ENCODE peak calls at places on chromosomes 4 and X, in six cellular contexts. One of them, this sample, is unnamed.

GRCh38 chrX:44308869-44309268 is 34.6 kb downstream of the EFHC2 start:
- DNase-seq in hepatocyte: no peak
- DNase-seq in SK-N-SH: no peak
- DNase-seq in GM23248: no peak
- DNase-seq in neural progenitor cell: no peak
- DNase-seq in PC-3: no peak
- DNase-seq in this sample: no peak

GRCh38 chrX:19886888-19887531 is 390 bp downstream of the SH3KBP1 start:
- DNase-seq in hepatocyte: no peak
- DNase-seq in neural progenitor cell: peak; percentile 42
- DNase-seq in SK-N-SH: peak; percentile 67
- DNase-seq in PC-3: peak; percentile 5
- DNase-seq in GM23248: peak; percentile 60
- DNase-seq in this sample: no peak

GRCh38 chr4:7217453-7218310 is 25.3 kb downstream of the SORCS2 start:
- DNase-seq in PC-3: peak; percentile 91
- DNase-seq in SK-N-SH: no peak
- DNase-seq in GM23248: peak; percentile 25
- DNase-seq in hepatocyte: peak; percentile 31
- DNase-seq in neural progenitor cell: peak; percentile 35
- DNase-seq in this sample: no peak

GRCh38 chr4:26201119-26201518 is 119.7 kb upstream of the RBPJ start:
- DNase-seq in SK-N-SH: no peak
- DNase-seq in PC-3: no peak
- DNase-seq in neural progenitor cell: no peak
- DNase-seq in hepatocyte: no peak
- DNase-seq in GM23248: peak; percentile 74
- DNase-seq in this sample: no peak

GRCh38 chr4:74190919-74191397 is 33.0 kb downstream of the MTHFD2L start:
- DNase-seq in hepatocyte: no peak
- DNase-seq in SK-N-SH: no peak
- DNase-seq in PC-3: peak; percentile 42
- DNase-seq in neural progenitor cell: no peak
- DNase-seq in GM23248: no peak
- DNase-seq in this sample: no peak

GRCh38 chr4:150457802-150458201 is 124.1 kb upstream of the MAB21L2 start:
- DNase-seq in hepatocyte: no peak
- DNase-seq in GM23248: no peak
- DNase-seq in PC-3: peak; percentile 9
- DNase-seq in SK-N-SH: no peak
- DNase-seq in neural progenitor cell: no peak
- DNase-seq in this sample: no peak

GRCh38 chrX:2474280-2474962 is 26.4 kb downstream of the DHRSX start:
- DNase-seq in PC-3: no peak
- DNase-seq in GM23248: no peak
- DNase-seq in SK-N-SH: no peak
- DNase-seq in hepatocyte: no peak
- DNase-seq in neural progenitor cell: peak; percentile 43
- DNase-seq in this sample: no peak

GRCh38 chr4:121072836-121073362 is 564 bp upstream of the NDNF start:
- DNase-seq in PC-3: no peak
- DNase-seq in SK-N-SH: peak; percentile 25
- DNase-seq in neural progenitor cell: peak; percentile 66
- DNase-seq in hepatocyte: peak; percentile 34
- DNase-seq in GM23248: peak; percentile 35
- DNase-seq in this sample: no peak

GRCh38 chrX:110173192-110174175 is 144.4 kb downstream of the AMMECR1 start:
- DNase-seq in hepatocyte: no peak
- DNase-seq in PC-3: peak; percentile 86
- DNase-seq in GM23248: peak; percentile 33
- DNase-seq in neural progenitor cell: no peak
- DNase-seq in SK-N-SH: no peak
- DNase-seq in this sample: no peak

GRCh38 chrX:136781180-136781797 is 557 bp upstream of the ARHGEF6 start:
- DNase-seq in SK-N-SH: no peak
- DNase-seq in GM23248: peak; percentile 74
- DNase-seq in hepatocyte: no peak
- DNase-seq in PC-3: peak; percentile 79
- DNase-seq in neural progenitor cell: no peak
- DNase-seq in this sample: peak; percentile 25

GRCh38 chrX:152405561-152405960 is 45.6 kb downstream of the GABRA3 start:
- DNase-seq in GM23248: no peak
- DNase-seq in neural progenitor cell: no peak
- DNase-seq in PC-3: no peak
- DNase-seq in SK-N-SH: no peak
- DNase-seq in hepatocyte: no peak
- DNase-seq in this sample: no peak

GRCh38 chrX:84165716-84166115 is 22.3 kb downstream of the RPS6KA6 start:
- DNase-seq in SK-N-SH: no peak
- DNase-seq in GM23248: peak; percentile 24
- DNase-seq in PC-3: no peak
- DNase-seq in neural progenitor cell: no peak
- DNase-seq in hepatocyte: no peak
- DNase-seq in this sample: no peak

GRCh38 chr4:6449746-6450369 is 22.6 kb downstream of the PPP2R2C start:
- DNase-seq in hepatocyte: no peak
- DNase-seq in PC-3: no peak
- DNase-seq in GM23248: no peak
- DNase-seq in SK-N-SH: no peak
- DNase-seq in neural progenitor cell: no peak
- DNase-seq in this sample: no peak

GRCh38 chrX:25049347-25049746 is 33.6 kb upstream of the ARX start:
- DNase-seq in SK-N-SH: no peak
- DNase-seq in neural progenitor cell: no peak
- DNase-seq in PC-3: no peak
- DNase-seq in hepatocyte: peak; percentile 18
- DNase-seq in GM23248: no peak
- DNase-seq in this sample: no peak

GRCh38 chr4:153620352-153620751 is 63.7 kb upstream of the TLR2 start:
- DNase-seq in hepatocyte: no peak
- DNase-seq in GM23248: no peak
- DNase-seq in PC-3: no peak
- DNase-seq in neural progenitor cell: no peak
- DNase-seq in SK-N-SH: no peak
- DNase-seq in this sample: no peak

GRCh38 chr4:112083587-112084347 is 61.5 kb upstream of the FAM241A start:
- DNase-seq in GM23248: peak; percentile 40
- DNase-seq in neural progenitor cell: no peak
- DNase-seq in SK-N-SH: no peak
- DNase-seq in hepatocyte: no peak
- DNase-seq in PC-3: peak; percentile 71
- DNase-seq in this sample: no peak

GRCh38 chrX:101685923-101686322 is 26.3 kb upstream of the ARMCX2 start:
- DNase-seq in GM23248: no peak
- DNase-seq in hepatocyte: no peak
- DNase-seq in PC-3: no peak
- DNase-seq in SK-N-SH: no peak
- DNase-seq in neural progenitor cell: peak; percentile 55
- DNase-seq in this sample: no peak

GRCh38 chrX:132216806-132217202 is 2.4 kb downstream of the RAP2C start:
- DNase-seq in PC-3: peak; percentile 27
- DNase-seq in hepatocyte: peak; percentile 17
- DNase-seq in SK-N-SH: no peak
- DNase-seq in neural progenitor cell: peak; percentile 20
- DNase-seq in GM23248: peak; percentile 61
- DNase-seq in this sample: no peak

GRCh38 chr4:19063662-19064061 is 1042.1 kb upstream of the LCORL start:
- DNase-seq in neural progenitor cell: peak; percentile 21
- DNase-seq in SK-N-SH: no peak
- DNase-seq in PC-3: no peak
- DNase-seq in hepatocyte: no peak
- DNase-seq in GM23248: no peak
- DNase-seq in this sample: peak; percentile 32

GRCh38 chr4:48255959-48256342 is 13.7 kb downstream of the TEC start:
- DNase-seq in neural progenitor cell: no peak
- DNase-seq in GM23248: no peak
- DNase-seq in hepatocyte: no peak
- DNase-seq in SK-N-SH: no peak
- DNase-seq in PC-3: no peak
- DNase-seq in this sample: no peak

GRCh38 chr4:115082633-115083032 is 30.8 kb downstream of the NDST4 start:
- DNase-seq in SK-N-SH: no peak
- DNase-seq in PC-3: no peak
- DNase-seq in GM23248: no peak
- DNase-seq in neural progenitor cell: no peak
- DNase-seq in hepatocyte: no peak
- DNase-seq in this sample: no peak

GRCh38 chrX:43682726-43683125 is 26.6 kb downstream of the MAOA start:
- DNase-seq in GM23248: no peak
- DNase-seq in neural progenitor cell: no peak
- DNase-seq in SK-N-SH: no peak
- DNase-seq in hepatocyte: no peak
- DNase-seq in PC-3: no peak
- DNase-seq in this sample: no peak

GRCh38 chr4:173051697-173052096 is 116.9 kb upstream of the GALNT7 start:
- DNase-seq in GM23248: no peak
- DNase-seq in neural progenitor cell: no peak
- DNase-seq in hepatocyte: no peak
- DNase-seq in SK-N-SH: no peak
- DNase-seq in PC-3: no peak
- DNase-seq in this sample: no peak

GRCh38 chr4:168070903-168071302 is 21.4 kb upstream of the ANXA10 start:
- DNase-seq in neural progenitor cell: no peak
- DNase-seq in hepatocyte: no peak
- DNase-seq in SK-N-SH: no peak
- DNase-seq in GM23248: no peak
- DNase-seq in PC-3: no peak
- DNase-seq in this sample: no peak

GRCh38 chrX:153968255-153968654 is 3.4 kb downstream of the HCFC1 start:
- DNase-seq in SK-N-SH: no peak
- DNase-seq in GM23248: no peak
- DNase-seq in PC-3: no peak
- DNase-seq in neural progenitor cell: peak; percentile 28
- DNase-seq in hepatocyte: no peak
- DNase-seq in this sample: no peak

GRCh38 chrX:153966841-153967535 is 4.6 kb downstream of the HCFC1 start:
- DNase-seq in PC-3: no peak
- DNase-seq in GM23248: peak; percentile 60
- DNase-seq in hepatocyte: no peak
- DNase-seq in neural progenitor cell: no peak
- DNase-seq in SK-N-SH: no peak
- DNase-seq in this sample: no peak

GRCh38 chrX:153966283-153966688 is 5.3 kb downstream of the HCFC1 start:
- DNase-seq in neural progenitor cell: no peak
- DNase-seq in hepatocyte: no peak
- DNase-seq in GM23248: peak; percentile 46
- DNase-seq in PC-3: no peak
- DNase-seq in SK-N-SH: no peak
- DNase-seq in this sample: no peak

GRCh38 chrX:153968754-153969124 is 2.9 kb downstream of the HCFC1 start:
- DNase-seq in PC-3: peak; percentile 10
- DNase-seq in GM23248: peak; percentile 53
- DNase-seq in neural progenitor cell: peak; percentile 52
- DNase-seq in hepatocyte: no peak
- DNase-seq in SK-N-SH: no peak
- DNase-seq in this sample: peak; percentile 82

DNA sequence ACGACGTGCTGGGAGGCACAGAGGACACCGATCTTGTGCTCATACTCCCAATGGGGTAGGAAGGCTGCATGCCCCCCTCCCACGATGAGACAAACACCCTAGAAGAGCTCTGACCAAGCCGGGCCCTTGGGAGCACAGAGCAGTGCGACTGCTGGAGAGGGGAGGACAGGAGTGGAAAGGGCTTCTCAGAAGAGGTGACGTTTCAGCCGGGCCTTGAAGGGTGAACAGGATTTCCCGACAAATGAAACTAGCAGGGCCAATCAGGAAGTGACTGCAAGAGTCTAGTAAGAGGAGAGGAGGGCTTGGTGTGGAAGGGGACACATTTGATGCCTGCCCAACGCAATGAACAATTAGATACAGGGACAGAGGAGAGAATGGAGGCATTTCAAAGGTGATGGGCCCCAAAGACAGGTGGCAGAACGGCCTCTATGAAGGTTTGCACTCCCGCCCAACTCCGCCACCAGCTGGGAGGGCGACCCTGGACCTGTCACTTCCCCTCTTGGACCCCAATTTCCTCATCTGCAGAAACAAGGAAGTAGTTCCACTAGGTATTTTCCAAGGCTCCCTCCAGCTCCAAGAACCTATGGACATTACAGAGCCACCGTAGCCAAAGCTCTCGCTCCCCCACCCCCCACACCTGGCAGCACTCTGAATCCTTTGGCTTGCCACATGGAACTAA is 3.9 kb downstream of the HCFC1 start:
- DNase-seq in GM23248: no peak
- DNase-seq in hepatocyte: no peak
- DNase-seq in neural progenitor cell: no peak
- DNase-seq in PC-3: no peak
- DNase-seq in SK-N-SH: no peak
- DNase-seq in this sample: no peak
- H2AFZ ChIP-seq in GM23248: no peak overlapping the region
- H2AFZ ChIP-seq in hepatocyte: no peak overlapping the region
- H2AFZ ChIP-seq in neural progenitor cell: no peak overlapping the region
- H2AFZ ChIP-seq in PC-3: no peak overlapping the region
- H2AFZ ChIP-seq in SK-N-SH: no peak overlapping the region
- H2AFZ ChIP-seq in this sample: no peak overlapping the region

GRCh38 chrX:45710081-45710801 is 509.6 kb upstream of the DIPK2B start:
- DNase-seq in neural progenitor cell: no peak
- DNase-seq in PC-3: peak; percentile 96
- DNase-seq in SK-N-SH: peak; percentile 2
- DNase-seq in hepatocyte: no peak
- DNase-seq in GM23248: peak; percentile 90
- DNase-seq in this sample: no peak
- TF ChIP-seq EZH2phosphoT487 in neural progenitor cell: no peak
- TF ChIP-seq EZH2phosphoT487 in PC-3: no peak
- TF ChIP-seq EZH2phosphoT487 in SK-N-SH: no peak
- TF ChIP-seq EZH2phosphoT487 in hepatocyte: no peak
- TF ChIP-seq EZH2phosphoT487 in GM23248: peak; percentile 91
- TF ChIP-seq EZH2phosphoT487 in this sample: no peak

GRCh38 chr4:687048-687974 is 1.6 kb downstream of the SLC49A3 start:
- DNase-seq in neural progenitor cell: no peak
- DNase-seq in PC-3: peak; percentile 73
- DNase-seq in GM23248: peak; percentile 98
- DNase-seq in hepatocyte: peak; percentile 92
- DNase-seq in SK-N-SH: peak; percentile 47
- DNase-seq in this sample: no peak

GRCh38 chr4:687975-688694 is 816 bp downstream of the SLC49A3 start:
- DNase-seq in PC-3: peak; percentile 12
- DNase-seq in GM23248: no peak
- DNase-seq in SK-N-SH: no peak
- DNase-seq in hepatocyte: no peak
- DNase-seq in neural progenitor cell: no peak
- DNase-seq in this sample: no peak

GRCh38 chr4:686371-687040 is 2.4 kb downstream of the SLC49A3 start:
- DNase-seq in GM23248: no peak
- DNase-seq in hepatocyte: no peak
- DNase-seq in SK-N-SH: no peak
- DNase-seq in PC-3: no peak
- DNase-seq in neural progenitor cell: no peak
- DNase-seq in this sample: no peak

GRCh38 chr4:688695-689497 is at the start of gene SLC49A3:
- DNase-seq in GM23248: peak; percentile 48
- DNase-seq in neural progenitor cell: peak; percentile 45
- DNase-seq in hepatocyte: peak; percentile 53
- DNase-seq in SK-N-SH: no peak
- DNase-seq in PC-3: no peak
- DNase-seq in this sample: no peak

GRCh38 chr4:689498-690122 is 659 bp upstream of the SLC49A3 start:
- DNase-seq in neural progenitor cell: no peak
- DNase-seq in GM23248: no peak
- DNase-seq in hepatocyte: no peak
- DNase-seq in SK-N-SH: no peak
- DNase-seq in PC-3: no peak
- DNase-seq in this sample: no peak
- H3K4me2 ChIP-seq in neural progenitor cell: peak overlapping the region; percentile 70
- H3K4me2 ChIP-seq in GM23248: peak overlapping the region; percentile 76
- H3K4me2 ChIP-seq in hepatocyte: peak overlapping the region; percentile 84
- H3K4me2 ChIP-seq in SK-N-SH: no peak overlapping the region
- H3K4me2 ChIP-seq in PC-3: no peak overlapping the region
- H3K4me2 ChIP-seq in this sample: no peak overlapping the region

GRCh38 chr4:104490096-104490769 is 4.5 kb downstream of the CXXC4 start:
- DNase-seq in SK-N-SH: peak; percentile 16
- DNase-seq in GM23248: no peak
- DNase-seq in hepatocyte: no peak
- DNase-seq in PC-3: no peak
- DNase-seq in neural progenitor cell: peak; percentile 27
- DNase-seq in this sample: no peak
- H2AFZ ChIP-seq in SK-N-SH: no peak overlapping the region
- H2AFZ ChIP-seq in GM23248: peak overlapping the region; percentile 80
- H2AFZ ChIP-seq in hepatocyte: peak overlapping the region; percentile 72
- H2AFZ ChIP-seq in PC-3: peak overlapping the region; percentile 82
- H2AFZ ChIP-seq in neural progenitor cell: peak overlapping the region; percentile 14
- H2AFZ ChIP-seq in this sample: peak overlapping the region; percentile 4